ENCODE peak calls at places on chromosomes 2 and 18, in four cellular contexts. Z is mucosa of descending colon, K is AG20443, A is HFF-Myc. Q is an unnamed sample.

GRCh38 chr2:69581774-69582581 is 61.6 kb downstream of the AAK1 start:
- DNase-seq in K (no peak), Z (no peak), A (no peak), Q (peak)

GRCh38 chr2:132573444-132574007 is 96.5 kb downstream of the LYPD1 start:
- DNase-seq in A (no peak), Z (no peak), K (no peak), Q (no peak)

GRCh38 chr2:120708944-120709607 is 26.6 kb upstream of the GLI2 start:
- DNase-seq in A (no peak), K (no peak), Z (no peak), Q (no peak)

GRCh38 chr2:195582188-195582587 is 74.8 kb upstream of the SLC39A10 start:
- DNase-seq in K (no peak), A (no peak), Z (no peak), Q (no peak)

GRCh38 chr2:45759310-45759851 is 107.9 kb downstream of the PRKCE start:
- DNase-seq in K (peak), A (peak), Z (no peak), Q (peak)

GRCh38 chr2:240439698-240440151 is 4.3 kb downstream of the GPC1 start:
- DNase-seq in A (no peak), K (no peak), Z (no peak), Q (no peak)

GRCh38 chr2:232997749-232998665 is 15.0 kb downstream of the NGEF start:
- DNase-seq in Z (no peak), K (no peak), A (no peak), Q (no peak)

GRCh38 chr18:10526211-10526949 is 553 bp downstream of the NAPG start:
- DNase-seq in K (peak), A (no peak), Z (peak), Q (peak)

GRCh38 chr2:222504191-222504590 is 79.8 kb downstream of the SGPP2 start:
- DNase-seq in A (no peak), K (no peak), Z (no peak), Q (no peak)

GRCh38 chr2:204950695-204951094 is 405.4 kb downstream of the PARD3B start:
- DNase-seq in K (peak), A (no peak), Z (no peak), Q (peak)

GRCh38 chr2:45119855-45120254 is 110.6 kb upstream of the SIX2 start:
- DNase-seq in K (peak), Z (no peak), A (no peak), Q (peak)

GRCh38 chr2:94987074-94988020 is 38.2 kb upstream of the MAL start:
- DNase-seq in A (no peak), K (no peak), Z (no peak), Q (no peak)

GRCh38 chr18:48818329-48819254 is 132.2 kb downstream of the SMAD7 start:
- DNase-seq in K (no peak), Z (no peak), A (no peak), Q (no peak)

GRCh38 chr2:15354596-15355359 is 206.4 kb downstream of the NBAS start:
- DNase-seq in A (no peak), K (no peak), Z (no peak), Q (peak)

GRCh38 chr2:128386066-128386465 is 67.4 kb upstream of the HS6ST1 start:
- DNase-seq in K (no peak), Z (no peak), A (no peak), Q (no peak)

GRCh38 chr2:132797551-132797950 is 127.5 kb upstream of the LYPD1 start:
- DNase-seq in A (no peak), K (peak), Z (no peak), Q (peak)

Q was measured in GM23248.